ENCODE peak calls at places on chromosomes 7 and 10, in six cellular contexts. P is HS-5; K is activated CD8-positive, alpha-beta memory T cell treated with anti-CD3 and anti-CD28 coated beads, Interleukin-2, amount 10 ng/mL, durations not matched to agents 7 days and 5 days; I is M059J; C is skeletal muscle cell; F is RPMI7951. J is an unnamed sample.
A peak's percentile ranks its signal among the peaks of the same experiment; 100 is the strongest.

GRCh38 chr10:29862926-29863614 is 196.3 kb downstream of the JCAD start:
- DNase-seq in P (peak; percentile 33), F (peak; percentile 89), I (peak; percentile 88), C (peak; percentile 71), K (no peak), J (no peak)

GRCh38 chr10:23094786-23095403 is 484 bp upstream of the MSRB2 start:
- DNase-seq in F (peak; percentile 24), C (no peak), I (no peak), K (no peak), P (no peak), J (no peak)

GRCh38 chr10:124152781-124153600 is 59.6 kb upstream of the CHST15 start:
- DNase-seq in K (peak; percentile 60), I (peak; percentile 98), F (peak; percentile 99), C (peak; percentile 72), P (peak; percentile 85), J (no peak)

GRCh38 chr7:132577206-132578049 is 1.2 kb upstream of the PLXNA4 start:
- DNase-seq in K (no peak), F (peak; percentile 71), I (peak; percentile 72), C (peak; percentile 32), P (no peak), J (peak; percentile 92)

GRCh38 chr10:98478430-98479222 is 31.9 kb upstream of the HPS1 start:
- DNase-seq in C (no peak), K (no peak), P (no peak), F (peak; percentile 17), I (peak; percentile 58), J (no peak)

GRCh38 chr10:48472670-48473069 is 132.2 kb downstream of the ARHGAP22 start:
- DNase-seq in P (no peak), F (no peak), C (no peak), K (no peak), I (no peak), J (no peak)

GRCh38 chr10:45004661-45005060 is 3.9 kb downstream of the ZNF22 start:
- DNase-seq in F (no peak), I (no peak), K (no peak), P (no peak), C (no peak), J (no peak)

GRCh38 chr7:7256731-7257274 is 74.5 kb downstream of the C1GALT1 start:
- DNase-seq in C (no peak), F (no peak), I (no peak), P (no peak), K (no peak), J (no peak)

GRCh38 chr7:100122067-100122466 is 2.6 kb downstream of the CNPY4 start:
- DNase-seq in K (no peak), I (no peak), C (no peak), P (no peak), F (no peak), J (no peak)

GRCh38 chr10:35003906-35004305 is 86.2 kb downstream of the CUL2 start:
- DNase-seq in F (no peak), K (no peak), P (no peak), C (no peak), I (no peak), J (no peak)

GRCh38 chr7:7996568-7996967 is 28.0 kb downstream of the GLCCI1 start:
- DNase-seq in K (no peak), P (no peak), C (no peak), F (no peak), I (peak; percentile 82), J (no peak)

GRCh38 chr7:157560710-157561522 is 224.1 kb downstream of the DNAJB6 start:
- DNase-seq in I (no peak), K (no peak), F (no peak), C (no peak), P (no peak), J (no peak)

GRCh38 chr10:132422931-132423813 is 26.2 kb downstream of the PWWP2B start:
- DNase-seq in P (no peak), F (no peak), I (no peak), K (no peak), C (no peak), J (no peak)

GRCh38 chr7:77454802-77455201 is 38.7 kb upstream of the GSAP start:
- DNase-seq in I (peak; percentile 13), K (no peak), C (no peak), P (no peak), F (no peak), J (no peak)

GRCh38 chr7:75596727-75597614 is 104.9 kb downstream of the SPDYE5 start:
- DNase-seq in I (peak; percentile 87), F (peak; percentile 75), P (peak; percentile 22), C (no peak), K (peak; percentile 64), J (no peak)

GRCh38 chr7:24668922-24669635 is 88.2 kb downstream of the GSDME start:
- DNase-seq in I (peak; percentile 68), K (no peak), C (peak; percentile 16), F (peak; percentile 47), P (peak; percentile 23), J (no peak)

GRCh38 chr7:142355328-142355727 is 97.5 kb upstream of the PRSS58 start:
- DNase-seq in F (peak; percentile 62), C (peak; percentile 71), P (peak; percentile 45), I (no peak), K (no peak), J (no peak)

GRCh38 chr10:124619195-124619594 is 125.0 kb downstream of the FAM53B start:
- DNase-seq in C (no peak), P (no peak), F (no peak), I (no peak), K (no peak), J (no peak)

GRCh38 chr10:61323757-61324156 is 129.4 kb downstream of the TMEM26 start:
- DNase-seq in F (no peak), I (no peak), C (no peak), K (no peak), P (no peak), J (no peak)

GRCh38 chr7:155450828-155451521 is 7.0 kb upstream of the EN2 start:
- DNase-seq in C (no peak), K (no peak), F (no peak), P (no peak), I (no peak), J (no peak)

GRCh38 chr10:34689053-34689452 is 126.0 kb downstream of the PARD3 start:
- DNase-seq in P (no peak), K (no peak), F (no peak), I (peak; percentile 49), C (no peak), J (no peak)

GRCh38 chr7:149255174-149255573 is 6.8 kb upstream of the ZNF783 start:
- DNase-seq in F (no peak), C (no peak), K (no peak), I (no peak), P (no peak), J (no peak)

GRCh38 chr10:113463777-113464176 is 89.1 kb upstream of the HABP2 start:
- DNase-seq in P (no peak), K (no peak), C (no peak), F (no peak), I (no peak), J (peak; percentile 51)

GRCh38 chr10:91941426-91941825 is 17.9 kb downstream of the BTAF1 start:
- DNase-seq in K (no peak), F (no peak), I (no peak), C (no peak), P (no peak), J (no peak)

GRCh38 chr10:70169661-70170364 is 501 bp downstream of the SAR1A start:
- DNase-seq in F (no peak), C (no peak), I (no peak), P (no peak), K (no peak), J (no peak)

GRCh38 chr10:104300002-104300735 is 31.2 kb downstream of the GSTO2 start:
- DNase-seq in P (peak; percentile 97), K (no peak), F (peak; percentile 90), C (peak; percentile 98), I (peak; percentile 91), J (no peak)